ENCODE peak calls at places on chromosomes 6 and 20, in six cellular contexts. M, S, X, O, K and E are unnamed samples.

GRCh38 chr6:159174263-159174974 is 5.2 kb downstream of the FNDC1 start:
- DNase-seq in K (peak), M (no peak), S (peak), O (peak), X (peak), E (peak)

GRCh38 chr6:156658186-156658585 is 119.0 kb upstream of the ARID1B start:
- DNase-seq in S (no peak), K (peak), O (peak), M (no peak), X (no peak), E (no peak)

GRCh38 chr6:157493576-157493975 is 112.6 kb downstream of the ZDHHC14 start:
- DNase-seq in O (no peak), S (no peak), K (no peak), M (no peak), X (no peak), E (no peak)

GRCh38 chr6:161091972-161092701 is 100.6 kb downstream of the MAP3K4 start:
- DNase-seq in X (no peak), M (no peak), O (peak), S (no peak), K (peak), E (no peak)

GRCh38 chr20:55216525-55217242 is 741.3 kb downstream of the DOK5 start:
- DNase-seq in S (no peak), K (peak), X (no peak), O (no peak), M (no peak), E (no peak)

GRCh38 chr6:157220485-157220884 is 102.8 kb downstream of the TMEM242 start:
- DNase-seq in O (no peak), S (no peak), X (no peak), M (no peak), K (no peak), E (no peak)

GRCh38 chr6:26351544-26351953 is 13.4 kb upstream of the BTN3A2 start:
- DNase-seq in M (no peak), S (no peak), O (peak), K (peak), X (no peak), E (no peak)

GRCh38 chr6:2684059-2684749 is 66.5 kb downstream of the MYLK4 start:
- DNase-seq in M (no peak), K (peak), S (no peak), O (peak), X (no peak), E (no peak)

GRCh38 chr6:144415835-144416237 is 130.7 kb downstream of the UTRN start:
- DNase-seq in O (peak), M (no peak), K (peak), S (no peak), X (no peak), E (no peak)

GRCh38 chr20:13422637-13423036 is 201.6 kb downstream of the ISM1 start:
- DNase-seq in M (no peak), X (no peak), S (no peak), K (peak), O (no peak), E (no peak)

GRCh38 chr20:58518387-58518786 is 3.2 kb upstream of the APCDD1L start:
- DNase-seq in X (no peak), S (no peak), M (no peak), K (no peak), O (no peak), E (no peak)

GRCh38 chr6:82416346-82416745 is 52.7 kb downstream of the TPBG start:
- DNase-seq in K (no peak), M (no peak), O (no peak), S (no peak), X (no peak), E (no peak)

GRCh38 chr6:30155522-30156261 is 5.3 kb downstream of the TRIM10 start:
- DNase-seq in M (no peak), O (no peak), K (no peak), X (no peak), S (no peak), E (no peak)

GRCh38 chr6:28446818-28447511 is 3.7 kb upstream of the ZSCAN23 start:
- DNase-seq in O (no peak), X (no peak), S (no peak), K (peak), M (no peak), E (no peak)